ENCODE peak calls at places on chromosomes 6 and 20, in five cellular contexts. K is mucosa of descending colon, V is HT-29, H is lower leg skin, L is LoVo. Y is an unnamed sample.

GRCh38 chr6:21331221-21331620 is 262.3 kb upstream of the SOX4 start:
- DNase-seq in H (no peak), L (no peak), K (no peak), V (no peak), Y (no peak)

GRCh38 chr20:25285091-25285647 is 37.3 kb downstream of the PYGB start:
- DNase-seq in V (no peak), H (no peak), K (no peak), L (no peak), Y (no peak)

GRCh38 chr6:6315660-6316059 is 4.8 kb downstream of the F13A1 start:
- DNase-seq in H (peak), V (peak), K (peak), L (peak), Y (no peak)

GRCh38 chr20:58054744-58055373 is 173.6 kb downstream of the ANKRD60 start:
- DNase-seq in L (no peak), K (peak), V (no peak), H (peak), Y (no peak)

GRCh38 chr6:168043193-168043847 is 35.7 kb downstream of the FRMD1 start:
- DNase-seq in V (no peak), K (no peak), H (no peak), L (no peak), Y (no peak)

GRCh38 chr6:143271024-143271423 is 179.5 kb downstream of the ADAT2 start:
- DNase-seq in H (no peak), L (no peak), K (peak), V (no peak), Y (peak)

GRCh38 chr20:58651548-58651822 is 402 bp downstream of the STX16 start:
- DNase-seq in L (no peak), V (no peak), H (peak), K (no peak), Y (no peak)

GRCh38 chr6:152161501-152161900 is 354.0 kb downstream of the ESR1 start:
- DNase-seq in V (no peak), L (no peak), K (no peak), H (no peak), Y (no peak)

GRCh38 chr20:16434087-16434664 is 139.1 kb downstream of the KIF16B start:
- DNase-seq in V (peak), K (peak), L (peak), H (no peak), Y (no peak)

GRCh38 chr6:100378576-100378975 is 86.1 kb downstream of the SIM1 start:
- DNase-seq in H (no peak), V (no peak), L (no peak), K (no peak), Y (no peak)

GRCh38 chr6:123263981-123264380 is 267.9 kb downstream of the CLVS2 start:
- DNase-seq in K (no peak), H (no peak), V (no peak), L (no peak), Y (no peak)

GRCh38 chr6:35955970-35956369 is 35.1 kb upstream of the SRPK1 start:
- DNase-seq in V (no peak), K (peak), L (no peak), H (no peak), Y (no peak)

GRCh38 chr6:46730918-46731461 is 4.2 kb downstream of the PLA2G7 start:
- DNase-seq in V (no peak), K (no peak), L (no peak), H (no peak), Y (no peak)

GRCh38 chr20:57665589-57665971 is 44.2 kb downstream of the PMEPA1 start:
- DNase-seq in H (no peak), K (no peak), V (no peak), L (no peak), Y (no peak)

GRCh38 chr20:5090191-5090590 is 29.6 kb downstream of the PCNA start:
- DNase-seq in L (no peak), K (no peak), H (peak), V (no peak), Y (no peak)

GRCh38 chr6:44452725-44453124 is 65.2 kb downstream of the CDC5L start:
- DNase-seq in L (no peak), K (no peak), H (no peak), V (no peak), Y (no peak)

GRCh38 chr6:241331-241865 is 50.9 kb upstream of the DUSP22 start:
- DNase-seq in V (no peak), H (no peak), K (no peak), L (no peak), Y (no peak)

GRCh38 chr6:142786476-142786875 is 158.5 kb downstream of the HIVEP2 start:
- DNase-seq in K (no peak), L (no peak), V (no peak), H (no peak), Y (no peak)

GRCh38 chr20:8414611-8415274 is 282.7 kb downstream of the PLCB1 start:
- DNase-seq in H (no peak), V (no peak), L (no peak), K (no peak), Y (peak)

GRCh38 chr6:6699741-6700367 is 111.3 kb downstream of the LY86 start:
- DNase-seq in V (peak), L (peak), K (peak), H (peak), Y (peak)

GRCh38 chr6:36947570-36948351 is 6.8 kb upstream of the PI16 start:
- DNase-seq in V (no peak), K (no peak), L (no peak), H (no peak), Y (no peak)

GRCh38 chr20:12331236-12331635 is 413.5 kb downstream of the BTBD3 start:
- DNase-seq in K (no peak), V (no peak), H (no peak), L (no peak), Y (no peak)

GRCh38 chr6:15426926-15427325 is 181.1 kb downstream of the JARID2 start:
- DNase-seq in H (no peak), V (no peak), K (no peak), L (no peak), Y (no peak)

GRCh38 chr20:45685896-45686295 is 15.9 kb upstream of the WFDC11 start:
- DNase-seq in L (no peak), H (no peak), K (peak), V (peak), Y (no peak)

GRCh38 chr6:123007885-123008284 is 11.8 kb downstream of the CLVS2 start:
- DNase-seq in H (no peak), L (no peak), K (no peak), V (no peak), Y (no peak)

GRCh38 chr6:34644716-34645115 is 51.9 kb downstream of the ILRUN start:
- DNase-seq in K (no peak), V (no peak), H (no peak), L (no peak), Y (no peak)

GRCh38 chr6:143536866-143537691 is 25.6 kb upstream of the FUCA2 start:
- DNase-seq in L (peak), H (peak), V (peak), K (peak), Y (no peak)

GRCh38 chr6:108175592-108176279 is 9.9 kb downstream of the NR2E1 start:
- DNase-seq in L (no peak), H (no peak), K (no peak), V (peak), Y (no peak)

GRCh38 chr6:38749473-38749872 is 34.4 kb downstream of the DNAH8 start:
- DNase-seq in H (no peak), V (no peak), K (no peak), L (no peak), Y (no peak)

GRCh38 chr6:106250997-106251396 is 74.6 kb downstream of the ATG5 start:
- DNase-seq in K (peak), H (no peak), V (peak), L (no peak), Y (no peak)

GRCh38 chr6:16208989-16209388 is 29.4 kb upstream of the GMPR start:
- DNase-seq in H (no peak), L (no peak), V (no peak), K (no peak), Y (no peak)

GRCh38 chr20:22303523-22303922 is 280.8 kb downstream of the FOXA2 start:
- DNase-seq in H (no peak), K (no peak), V (no peak), L (no peak), Y (no peak)

GRCh38 chr6:105001906-105002305 is 45.0 kb downstream of the LIN28B start:
- DNase-seq in L (no peak), V (no peak), H (no peak), K (no peak), Y (no peak)

GRCh38 chr6:107600936-107601335 is 111.0 kb downstream of the SOBP start:
- DNase-seq in H (peak), K (peak), L (peak), V (peak), Y (peak)

GRCh38 chr6:34491091-34491430 is 25.2 kb downstream of the PACSIN1 start:
- DNase-seq in K (peak), H (no peak), V (no peak), L (no peak), Y (no peak)

GRCh38 chr6:10465633-10466499 is 51.0 kb upstream of the TFAP2A start:
- DNase-seq in L (peak), H (no peak), K (peak), V (peak), Y (no peak)

Y was measured in retinal pigment epithelial cell.